ENCODE peak calls at places on chromosomes 7 and 10, in six cellular contexts. One of them, this sample, is unnamed.

GRCh38 chr10:68987611-68988010 is 992 bp upstream of the KIFBP start:
- DNase-seq in AG04450: no peak
- DNase-seq in heart left ventricle: no peak
- DNase-seq in OCI-LY7: no peak
- DNase-seq in heart right ventricle: no peak
- DNase-seq in uterus: no peak
- DNase-seq in this sample: no peak

GRCh38 chr7:81603-82342 is 110.6 kb upstream of the FAM20C start:
- DNase-seq in AG04450: no peak
- DNase-seq in heart left ventricle: no peak
- DNase-seq in OCI-LY7: no peak
- DNase-seq in heart right ventricle: no peak
- DNase-seq in uterus: peak; percentile 6
- DNase-seq in this sample: no peak

GRCh38 chr10:11906714-11907113 is 83.6 kb downstream of the PROSER2 start:
- DNase-seq in AG04450: no peak
- DNase-seq in heart left ventricle: no peak
- DNase-seq in OCI-LY7: no peak
- DNase-seq in heart right ventricle: no peak
- DNase-seq in uterus: no peak
- DNase-seq in this sample: no peak

GRCh38 chr10:1188556-1189135 is 132.5 kb downstream of the WDR37 start:
- DNase-seq in AG04450: no peak
- DNase-seq in heart left ventricle: no peak
- DNase-seq in OCI-LY7: no peak
- DNase-seq in heart right ventricle: no peak
- DNase-seq in uterus: peak; percentile 3
- DNase-seq in this sample: no peak

GRCh38 chr10:13162013-13162364 is 631 bp downstream of the MCM10 start:
- DNase-seq in AG04450: no peak
- DNase-seq in heart left ventricle: no peak
- DNase-seq in OCI-LY7: no peak
- DNase-seq in heart right ventricle: no peak
- DNase-seq in uterus: no peak
- DNase-seq in this sample: no peak

GRCh38 chr7:3955751-3956696 is 655.0 kb downstream of the SDK1 start:
- DNase-seq in AG04450: no peak
- DNase-seq in heart left ventricle: no peak
- DNase-seq in OCI-LY7: no peak
- DNase-seq in heart right ventricle: no peak
- DNase-seq in uterus: no peak
- DNase-seq in this sample: no peak

GRCh38 chr7:155590215-155591023 is 44.1 kb upstream of the CNPY1 start:
- DNase-seq in AG04450: no peak
- DNase-seq in heart left ventricle: no peak
- DNase-seq in OCI-LY7: peak; percentile 9
- DNase-seq in heart right ventricle: peak; percentile 13
- DNase-seq in uterus: no peak
- DNase-seq in this sample: no peak

GRCh38 chr10:88754272-88754671 is 5.5 kb upstream of the LIPN start:
- DNase-seq in AG04450: no peak
- DNase-seq in heart left ventricle: no peak
- DNase-seq in OCI-LY7: no peak
- DNase-seq in heart right ventricle: no peak
- DNase-seq in uterus: no peak
- DNase-seq in this sample: no peak

GRCh38 chr7:149773446-149774236 is at the start of gene ZNF467:
- DNase-seq in AG04450: no peak
- DNase-seq in heart left ventricle: peak; percentile 87
- DNase-seq in OCI-LY7: no peak
- DNase-seq in heart right ventricle: peak; percentile 85
- DNase-seq in uterus: peak; percentile 77
- DNase-seq in this sample: peak; percentile 33

GRCh38 chr10:56934515-56934914 is 573.5 kb upstream of the ZWINT start:
- DNase-seq in AG04450: no peak
- DNase-seq in heart left ventricle: no peak
- DNase-seq in OCI-LY7: peak; percentile 3
- DNase-seq in heart right ventricle: no peak
- DNase-seq in uterus: no peak
- DNase-seq in this sample: no peak

GRCh38 chr7:51219261-51219988 is 97.2 kb downstream of the COBL start:
- DNase-seq in AG04450: no peak
- DNase-seq in heart left ventricle: no peak
- DNase-seq in OCI-LY7: no peak
- DNase-seq in heart right ventricle: no peak
- DNase-seq in uterus: no peak
- DNase-seq in this sample: no peak

GRCh38 chr10:28839600-28840007 is 162.3 kb downstream of the BAMBI start:
- DNase-seq in AG04450: no peak
- DNase-seq in heart left ventricle: peak; percentile 57
- DNase-seq in OCI-LY7: no peak
- DNase-seq in heart right ventricle: peak; percentile 59
- DNase-seq in uterus: peak; percentile 40
- DNase-seq in this sample: no peak

GRCh38 chr10:49646256-49646870 is 32.5 kb downstream of the CHAT start:
- DNase-seq in AG04450: no peak
- DNase-seq in heart left ventricle: no peak
- DNase-seq in OCI-LY7: no peak
- DNase-seq in heart right ventricle: no peak
- DNase-seq in uterus: no peak
- DNase-seq in this sample: no peak

GRCh38 chr10:11876805-11877395 is 53.7 kb downstream of the PROSER2 start:
- DNase-seq in AG04450: no peak
- DNase-seq in heart left ventricle: no peak
- DNase-seq in OCI-LY7: no peak
- DNase-seq in heart right ventricle: no peak
- DNase-seq in uterus: no peak
- DNase-seq in this sample: no peak

GRCh38 chr7:33444501-33444900 is 315.1 kb downstream of the BBS9 start:
- DNase-seq in AG04450: peak; percentile 16
- DNase-seq in heart left ventricle: peak; percentile 40
- DNase-seq in OCI-LY7: no peak
- DNase-seq in heart right ventricle: peak; percentile 59
- DNase-seq in uterus: no peak
- DNase-seq in this sample: no peak

GRCh38 chr7:129845178-129845971 is 107.4 kb downstream of the UBE2H start:
- DNase-seq in AG04450: no peak
- DNase-seq in heart left ventricle: no peak
- DNase-seq in OCI-LY7: no peak
- DNase-seq in heart right ventricle: no peak
- DNase-seq in uterus: no peak
- DNase-seq in this sample: no peak

GRCh38 chr7:517848-518629 is 1.6 kb downstream of the PDGFA start:
- DNase-seq in AG04450: no peak
- DNase-seq in heart left ventricle: peak; percentile 73
- DNase-seq in OCI-LY7: no peak
- DNase-seq in heart right ventricle: peak; percentile 66
- DNase-seq in uterus: peak; percentile 71
- DNase-seq in this sample: no peak

GRCh38 chr10:77872947-77873557 is 53.5 kb downstream of the DLG5 start:
- DNase-seq in AG04450: no peak
- DNase-seq in heart left ventricle: no peak
- DNase-seq in OCI-LY7: no peak
- DNase-seq in heart right ventricle: no peak
- DNase-seq in uterus: no peak
- DNase-seq in this sample: no peak
- H3K4me3 ChIP-seq in AG04450: no peak overlapping the region
- H3K4me3 ChIP-seq in heart left ventricle: no peak overlapping the region
- H3K4me3 ChIP-seq in OCI-LY7: no peak overlapping the region
- H3K4me3 ChIP-seq in heart right ventricle: no peak overlapping the region
- H3K4me3 ChIP-seq in uterus: no peak overlapping the region
- H3K4me3 ChIP-seq in this sample: no peak overlapping the region

GRCh38 chr10:31037749-31038148 is 6.1 kb upstream of the ZNF438 start:
- DNase-seq in AG04450: no peak
- DNase-seq in heart left ventricle: no peak
- DNase-seq in OCI-LY7: no peak
- DNase-seq in heart right ventricle: no peak
- DNase-seq in uterus: no peak
- DNase-seq in this sample: no peak
- H3K4me3 ChIP-seq in AG04450: no peak overlapping the region
- H3K4me3 ChIP-seq in heart left ventricle: no peak overlapping the region
- H3K4me3 ChIP-seq in OCI-LY7: no peak overlapping the region
- H3K4me3 ChIP-seq in heart right ventricle: no peak overlapping the region
- H3K4me3 ChIP-seq in uterus: no peak overlapping the region
- H3K4me3 ChIP-seq in this sample: no peak overlapping the region

GRCh38 chr7:16178069-16178468 is 243.3 kb downstream of the CRPPA start:
- DNase-seq in AG04450: no peak
- DNase-seq in heart left ventricle: no peak
- DNase-seq in OCI-LY7: no peak
- DNase-seq in heart right ventricle: no peak
- DNase-seq in uterus: no peak
- DNase-seq in this sample: no peak
- H3K4me3 ChIP-seq in AG04450: no peak overlapping the region
- H3K4me3 ChIP-seq in heart left ventricle: no peak overlapping the region
- H3K4me3 ChIP-seq in OCI-LY7: no peak overlapping the region
- H3K4me3 ChIP-seq in heart right ventricle: no peak overlapping the region
- H3K4me3 ChIP-seq in uterus: no peak overlapping the region
- H3K4me3 ChIP-seq in this sample: no peak overlapping the region

GRCh38 chr10:95920798-95921426 is 13.1 kb downstream of the CC2D2B start:
- DNase-seq in AG04450: no peak
- DNase-seq in heart left ventricle: no peak
- DNase-seq in OCI-LY7: no peak
- DNase-seq in heart right ventricle: no peak
- DNase-seq in uterus: no peak
- DNase-seq in this sample: no peak
- H3K4me3 ChIP-seq in AG04450: no peak overlapping the region
- H3K4me3 ChIP-seq in heart left ventricle: no peak overlapping the region
- H3K4me3 ChIP-seq in OCI-LY7: no peak overlapping the region
- H3K4me3 ChIP-seq in heart right ventricle: no peak overlapping the region
- H3K4me3 ChIP-seq in uterus: no peak overlapping the region
- H3K4me3 ChIP-seq in this sample: no peak overlapping the region

DNA sequence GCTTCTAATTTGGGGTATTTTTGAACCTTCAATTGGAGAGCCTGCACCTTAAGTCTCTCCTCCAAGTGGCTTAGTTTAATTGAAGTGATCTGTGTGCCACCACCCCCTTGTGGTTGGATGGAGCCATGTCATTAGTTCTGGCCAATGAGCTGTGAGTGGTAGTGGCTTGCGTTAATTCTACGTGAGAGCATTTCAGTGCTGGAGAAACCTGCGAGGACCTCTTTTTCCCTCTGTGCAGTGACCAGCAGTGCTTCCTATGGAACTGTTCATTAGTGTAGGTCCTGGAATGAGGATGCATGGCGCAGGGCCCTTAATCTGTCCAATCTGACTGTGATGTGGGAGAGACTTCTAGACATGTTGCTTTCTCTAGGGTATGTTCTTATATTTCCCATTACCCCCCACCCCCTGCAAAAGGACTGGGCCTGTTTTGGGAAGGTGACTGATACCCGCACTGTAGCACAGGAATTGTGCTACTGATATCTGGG is 3.8 kb downstream of the HILPDA start:
- DNase-seq in AG04450: no peak
- DNase-seq in heart left ventricle: peak; percentile 65
- DNase-seq in OCI-LY7: peak; percentile 77
- DNase-seq in heart right ventricle: peak; percentile 67
- DNase-seq in uterus: peak; percentile 60
- DNase-seq in this sample: peak; percentile 51
- H3K4me3 ChIP-seq in AG04450: no peak overlapping the region
- H3K4me3 ChIP-seq in heart left ventricle: no peak overlapping the region
- H3K4me3 ChIP-seq in OCI-LY7: no peak overlapping the region
- H3K4me3 ChIP-seq in heart right ventricle: no peak overlapping the region
- H3K4me3 ChIP-seq in uterus: no peak overlapping the region
- H3K4me3 ChIP-seq in this sample: no peak overlapping the region

DNA sequence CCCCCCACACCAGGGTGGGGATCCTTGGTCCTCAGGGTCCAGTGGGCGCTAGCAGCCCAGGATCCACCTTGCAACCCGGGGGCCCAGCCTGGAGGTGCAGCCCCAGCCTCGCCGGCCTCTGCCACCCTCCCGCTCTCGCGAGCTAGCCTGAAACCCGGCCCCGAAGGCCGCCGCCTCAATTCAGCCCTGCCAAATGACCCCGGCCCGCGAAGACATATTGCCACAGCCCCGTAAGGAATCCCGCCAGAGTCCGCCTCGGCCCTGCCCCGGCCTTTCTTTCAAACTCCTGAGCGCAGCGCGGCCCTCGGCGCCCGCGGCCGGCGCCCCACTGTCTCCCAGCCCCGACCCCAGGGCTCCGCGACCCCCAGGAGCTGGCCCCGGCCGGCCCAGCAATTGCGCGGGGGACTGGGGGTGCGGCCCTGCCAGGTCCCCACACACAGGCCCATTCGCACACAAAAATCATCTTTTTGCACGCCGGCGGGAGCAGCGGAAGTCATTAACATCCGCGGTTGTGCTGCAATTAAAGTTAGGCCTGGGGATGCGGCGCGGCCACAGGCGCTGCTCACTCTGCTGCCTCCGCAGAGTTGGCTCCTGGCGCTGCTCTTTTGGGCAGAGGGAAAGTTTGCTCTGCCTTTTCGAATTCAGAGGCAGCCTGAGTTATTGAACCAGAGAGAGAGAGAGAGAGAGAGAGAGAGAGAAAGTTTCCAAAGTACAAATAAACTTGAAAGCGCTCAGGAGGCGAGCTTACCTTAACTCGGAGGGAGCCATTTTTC is 4.0 kb downstream of the HOXA5 start:
- DNase-seq in AG04450: no peak
- DNase-seq in heart left ventricle: no peak
- DNase-seq in OCI-LY7: no peak
- DNase-seq in heart right ventricle: no peak
- DNase-seq in uterus: no peak
- DNase-seq in this sample: no peak
- H3K4me3 ChIP-seq in AG04450: peak overlapping the region; percentile 94
- H3K4me3 ChIP-seq in heart left ventricle: no peak overlapping the region
- H3K4me3 ChIP-seq in OCI-LY7: no peak overlapping the region
- H3K4me3 ChIP-seq in heart right ventricle: no peak overlapping the region
- H3K4me3 ChIP-seq in uterus: no peak overlapping the region
- H3K4me3 ChIP-seq in this sample: no peak overlapping the region